ENCODE peak calls at places on chromosomes 2 and 18, in seven cellular contexts. A is left ventricle myocardium inferior; D is testis; U is HCT116; T is CD8-positive, alpha-beta memory T cell; K is AG09309; M is uterus. Q is an unnamed sample.

GRCh38 chr2:65366595-65367125 is 65.7 kb downstream of the SPRED2 start:
- DNase-seq in A (no peak), D (no peak), U (peak; percentile 93), T (no peak), K (peak; percentile 92), M (peak; percentile 59), Q (peak; percentile 71)

GRCh38 chr2:214533511-214533910 is 122.7 kb downstream of the VWC2L start:
- DNase-seq in A (no peak), D (no peak), U (no peak), T (no peak), K (no peak), M (no peak), Q (no peak)

GRCh38 chr2:64675860-64676259 is 22.1 kb upstream of the SERTAD2 start:
- DNase-seq in A (no peak), D (no peak), U (no peak), T (no peak), K (no peak), M (no peak), Q (no peak)

GRCh38 chr2:157304811-157305712 is 20.6 kb downstream of the ERMN start:
- DNase-seq in A (no peak), D (no peak), U (no peak), T (no peak), K (no peak), M (no peak), Q (no peak)

GRCh38 chr2:98913916-98914712 is 21.9 kb downstream of the CRACDL start:
- DNase-seq in A (no peak), D (no peak), U (no peak), T (no peak), K (no peak), M (no peak), Q (no peak)

GRCh38 chr2:120473522-120474271 is 127.8 kb downstream of the INHBB start:
- DNase-seq in A (no peak), D (peak; percentile 56), U (no peak), T (no peak), K (no peak), M (peak; percentile 14), Q (peak; percentile 82)

GRCh38 chr2:9212010-9212638 is 5.5 kb downstream of the ASAP2 start:
- DNase-seq in A (no peak), D (no peak), U (no peak), T (no peak), K (no peak), M (no peak), Q (peak; percentile 33)

GRCh38 chr2:1854747-1855146 is 110.4 kb upstream of the PXDN start:
- DNase-seq in A (no peak), D (peak; percentile 33), U (no peak), T (peak; percentile 21), K (no peak), M (no peak), Q (no peak)

GRCh38 chr2:74223941-74224770 is 25.7 kb downstream of the MTHFD2 start:
- DNase-seq in A (no peak), D (no peak), U (no peak), T (no peak), K (no peak), M (no peak), Q (no peak)

GRCh38 chr2:237128026-237128703 is 42.5 kb downstream of the COPS8 start:
- DNase-seq in A (peak; percentile 86), D (peak; percentile 93), U (peak; percentile 77), T (no peak), K (peak; percentile 95), M (peak; percentile 99), Q (peak; percentile 28)

GRCh38 chr2:238380785-238381184 is 45.9 kb upstream of the ASB1 start:
- DNase-seq in A (no peak), D (no peak), U (peak; percentile 62), T (no peak), K (no peak), M (no peak), Q (peak; percentile 70)

GRCh38 chr2:150357770-150358467 is 129.5 kb downstream of the RND3 start:
- DNase-seq in A (no peak), D (no peak), U (no peak), T (no peak), K (no peak), M (no peak), Q (no peak)

GRCh38 chr18:63309422-63309821 is 10.1 kb downstream of the BCL2 start:
- DNase-seq in A (no peak), D (no peak), U (no peak), T (peak; percentile 56), K (no peak), M (no peak), Q (no peak)

GRCh38 chr2:206858972-206859739 is 80.2 kb upstream of the CPO start:
- DNase-seq in A (no peak), D (no peak), U (no peak), T (no peak), K (no peak), M (no peak), Q (no peak)

GRCh38 chr18:36187138-36187825 is at the start of gene MOCOS:
- DNase-seq in A (peak; percentile 82), D (peak; percentile 83), U (peak; percentile 29), T (peak; percentile 55), K (no peak), M (peak; percentile 56), Q (peak; percentile 22)

GRCh38 chr2:11615209-11615608 is 54.8 kb downstream of the NTSR2 start:
- DNase-seq in A (no peak), D (no peak), U (no peak), T (no peak), K (no peak), M (no peak), Q (no peak)

GRCh38 chr2:73000808-73001570 is 70.5 kb downstream of the SFXN5 start:
- DNase-seq in A (no peak), D (no peak), U (no peak), T (no peak), K (no peak), M (no peak), Q (no peak)

GRCh38 chr18:46555724-46556123 is 101.3 kb downstream of the LOXHD1 start:
- DNase-seq in A (peak; percentile 33), D (no peak), U (peak; percentile 32), T (no peak), K (no peak), M (no peak), Q (peak; percentile 18)

GRCh38 chr2:43142921-43143438 is 83.4 kb downstream of the ZFP36L2 start:
- DNase-seq in A (no peak), D (no peak), U (peak; percentile 42), T (peak; percentile 61), K (no peak), M (no peak), Q (no peak)

GRCh38 chr2:224101820-224102630 is 62.9 kb upstream of the SERPINE2 start:
- DNase-seq in A (no peak), D (peak; percentile 27), U (no peak), T (no peak), K (peak; percentile 96), M (peak; percentile 28), Q (no peak)

GRCh38 chr2:152925540-152926448 is 207.4 kb downstream of the ARL6IP6 start:
- DNase-seq in A (no peak), D (peak; percentile 84), U (peak; percentile 79), T (peak; percentile 44), K (no peak), M (peak; percentile 62), Q (peak; percentile 22)

GRCh38 chr18:76771132-76771824 is 51.1 kb upstream of the ZNF236 start:
- DNase-seq in A (no peak), D (no peak), U (no peak), T (no peak), K (no peak), M (no peak), Q (no peak)

GRCh38 chr2:217489145-217489960 is 513.4 kb downstream of the TNS1 start:
- DNase-seq in A (no peak), D (peak; percentile 20), U (no peak), T (no peak), K (no peak), M (peak; percentile 52), Q (no peak)

GRCh38 chr2:54673501-54673998 is 49.9 kb upstream of the EML6 start:
- DNase-seq in A (peak; percentile 87), D (peak; percentile 86), U (no peak), T (no peak), K (no peak), M (peak; percentile 88), Q (no peak)

GRCh38 chr2:235194351-235194750 is 242.5 kb downstream of the SH3BP4 start:
- DNase-seq in A (no peak), D (no peak), U (no peak), T (no peak), K (no peak), M (no peak), Q (no peak)

DNA sequence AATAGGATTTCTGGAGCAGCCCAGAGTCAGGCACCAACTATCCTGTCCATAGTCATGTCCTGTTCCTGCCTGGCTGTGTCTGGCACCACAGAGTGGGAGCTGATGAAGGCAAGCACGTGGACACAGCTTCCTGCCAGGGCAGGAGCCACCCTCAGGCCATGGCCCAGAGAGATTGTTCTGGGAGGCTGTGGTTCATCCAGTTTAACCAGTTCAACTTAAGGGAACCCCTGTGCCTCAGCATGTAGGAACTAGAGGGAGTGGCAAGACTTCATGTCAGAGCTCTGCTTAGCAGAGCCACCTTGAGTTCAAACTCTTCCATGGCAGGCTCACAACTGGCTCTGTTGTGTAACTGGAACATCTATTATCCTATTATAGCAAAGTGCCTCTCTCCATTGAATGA is 73.2 kb upstream of the NCKAP5 start:
- DNase-seq in A (no peak), D (no peak), U (peak; percentile 55), T (no peak), K (no peak), M (no peak), Q (peak; percentile 93)
- H3K4me3 ChIP-seq in A (no peak overlapping the region), D (no peak overlapping the region), U (no peak overlapping the region), T (no peak overlapping the region), K (no peak overlapping the region), M (no peak overlapping the region), Q (no peak overlapping the region)

DNA sequence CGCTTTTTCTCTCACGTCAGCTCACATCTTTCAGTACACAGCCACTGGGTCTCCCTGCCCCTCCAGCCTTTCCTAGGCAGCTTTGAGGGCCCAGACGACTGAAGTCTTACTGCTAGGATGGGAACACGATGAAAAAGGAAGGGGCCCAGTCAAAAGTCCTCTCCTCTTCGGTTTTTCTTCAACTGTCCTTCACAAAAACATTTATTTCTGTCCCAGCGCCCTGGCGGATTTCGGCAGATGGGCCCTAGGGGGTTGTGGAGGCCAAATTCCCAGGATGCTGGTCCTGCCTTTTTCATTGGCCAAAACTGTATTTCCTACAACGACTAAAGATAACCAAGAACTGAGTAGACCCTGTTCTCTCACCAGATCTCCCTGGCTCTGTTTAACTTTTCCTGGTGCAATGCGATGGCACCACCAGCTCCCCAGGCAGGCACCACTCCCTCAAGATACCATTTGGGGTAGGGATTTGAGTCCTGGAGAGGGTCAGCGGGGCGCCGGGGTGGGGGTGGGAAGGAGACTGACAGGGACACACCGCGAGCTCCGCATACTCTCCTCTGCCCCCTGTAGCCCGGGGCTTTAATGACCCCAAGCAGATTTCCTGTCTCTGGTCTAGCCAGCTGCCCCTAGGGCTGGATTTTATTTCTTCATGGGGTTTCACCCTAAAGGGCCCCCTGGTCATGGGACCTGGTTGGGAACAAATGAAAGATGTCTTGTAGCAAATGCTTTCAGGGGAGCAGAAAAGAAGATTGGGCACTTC is 7.4 kb downstream of the SIX2 start:
- DNase-seq in A (no peak), D (no peak), U (no peak), T (no peak), K (no peak), M (no peak), Q (no peak)
- H3K4me3 ChIP-seq in A (peak overlapping the region; percentile 57), D (peak overlapping the region; percentile 12), U (no peak overlapping the region), T (no peak overlapping the region), K (peak overlapping the region; percentile 18), M (no peak overlapping the region), Q (no peak overlapping the region)

GRCh38 chr18:61948842-61949438 is 56.1 kb upstream of the RNF152 start:
- DNase-seq in A (no peak), D (no peak), U (no peak), T (no peak), K (no peak), M (no peak), Q (no peak)
- H3K4me3 ChIP-seq in A (no peak overlapping the region), D (no peak overlapping the region), U (no peak overlapping the region), T (no peak overlapping the region), K (no peak overlapping the region), M (no peak overlapping the region), Q (no peak overlapping the region)

GRCh38 chr2:96107883-96108551 is 8.4 kb downstream of the ADRA2B start:
- DNase-seq in A (no peak), D (no peak), U (no peak), T (no peak), K (no peak), M (no peak), Q (no peak)
- H3K4me3 ChIP-seq in A (peak overlapping the region; percentile 53), D (no peak overlapping the region), U (no peak overlapping the region), T (no peak overlapping the region), K (no peak overlapping the region), M (no peak overlapping the region), Q (no peak overlapping the region)